ENCODE peak calls at places on chromosomes 12 and 14, in eight cellular contexts. S is cardiac fibroblast, Z is fibroblast of pulmonary artery, T is mammary epithelial cell, N is nephron progenitor cell, D is endothelial cell, M is stomach, J is pancreas. R is an unnamed sample.

GRCh38 chr12:233615-233968 is 19.6 kb upstream of the SLC6A12 start:
- DNase-seq in D (no peak), S (no peak), T (no peak), N (no peak), M (no peak), J (no peak), Z (no peak), R (no peak)

GRCh38 chr14:61250063-61250462 is 31.1 kb downstream of the TMEM30B start:
- DNase-seq in N (no peak), Z (no peak), M (no peak), J (no peak), S (no peak), T (no peak), D (no peak), R (no peak)

GRCh38 chr12:2854669-2855453 is 2.0 kb downstream of the TEX52 start:
- DNase-seq in N (no peak), M (no peak), S (no peak), Z (no peak), T (no peak), D (no peak), J (peak; percentile 92), R (no peak)

GRCh38 chr12:106428379-106428778 is 70.8 kb downstream of the POLR3B start:
- DNase-seq in Z (peak; percentile 80), J (no peak), M (peak; percentile 28), S (peak; percentile 88), N (no peak), D (no peak), T (no peak), R (no peak)

GRCh38 chr12:53122961-53123468 is 19.7 kb downstream of the SOAT2 start:
- DNase-seq in T (no peak), S (peak; percentile 22), J (no peak), M (no peak), N (no peak), D (no peak), Z (peak; percentile 65), R (no peak)

GRCh38 chr12:56833780-56834179 is 70.7 kb downstream of the HSD17B6 start:
- DNase-seq in S (no peak), N (no peak), M (no peak), J (no peak), Z (no peak), D (no peak), T (no peak), R (no peak)

GRCh38 chr12:96811083-96811482 is 96.0 kb upstream of the NEDD1 start:
- DNase-seq in D (no peak), J (no peak), S (peak; percentile 63), M (no peak), T (peak; percentile 73), Z (peak; percentile 90), N (no peak), R (no peak)

GRCh38 chr14:22691171-22691570 is 47.0 kb upstream of the OR6J1 start:
- DNase-seq in S (peak; percentile 53), D (no peak), N (no peak), J (no peak), Z (peak; percentile 66), M (no peak), T (no peak), R (no peak)

GRCh38 chr12:58668831-58669230 is 251.5 kb downstream of the LRIG3 start:
- DNase-seq in M (no peak), N (no peak), T (peak; percentile 33), Z (peak; percentile 1), S (no peak), J (no peak), D (no peak), R (no peak)

GRCh38 chr14:76227450-76228050 is 75.8 kb downstream of the GPATCH2L start:
- DNase-seq in J (no peak), T (peak; percentile 78), M (no peak), N (no peak), Z (peak; percentile 79), S (peak; percentile 58), D (no peak), R (no peak)

GRCh38 chr14:65600742-65601141 is 188.2 kb downstream of the FUT8 start:
- DNase-seq in T (no peak), Z (peak; percentile 15), J (no peak), S (no peak), D (no peak), M (no peak), N (no peak), R (no peak)

GRCh38 chr12:5872745-5873144 is 72.3 kb downstream of the ANO2 start:
- DNase-seq in S (no peak), M (no peak), D (no peak), Z (no peak), J (no peak), N (peak; percentile 11), T (no peak), R (no peak)

GRCh38 chr12:96015672-96016071 is 19.5 kb upstream of the HAL start:
- DNase-seq in T (peak; percentile 26), J (no peak), N (peak; percentile 29), S (peak; percentile 52), Z (peak; percentile 47), D (peak; percentile 45), M (peak; percentile 32), R (peak; percentile 47)

GRCh38 chr14:95273041-95273978 is 46.4 kb downstream of the CLMN start:
- DNase-seq in N (no peak), S (no peak), M (peak; percentile 50), Z (no peak), D (no peak), J (no peak), T (no peak), R (no peak)

DNA sequence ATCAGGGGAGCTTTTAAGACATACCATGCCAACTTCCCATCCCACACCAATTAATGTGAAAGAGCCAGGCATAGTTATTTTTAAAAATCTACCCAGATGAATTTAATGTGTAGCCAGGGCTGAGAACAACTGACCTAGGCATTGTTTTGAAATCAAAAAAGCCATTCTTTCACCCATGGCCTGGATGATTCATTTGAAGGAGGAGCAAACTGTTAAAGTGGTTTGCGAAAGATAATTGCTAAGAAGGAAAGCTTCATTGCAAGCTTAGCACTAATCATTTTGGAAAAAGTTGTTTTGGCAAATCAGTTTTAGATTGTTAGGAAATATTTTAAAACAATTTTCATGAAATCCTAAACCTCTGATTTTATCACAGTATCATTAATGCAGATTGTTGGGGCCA is 2.1 kb upstream of the GTSF1 start:
- DNase-seq in N (no peak), J (no peak), S (peak; percentile 67), M (no peak), T (peak; percentile 26), Z (peak; percentile 37), D (no peak), R (no peak)
- TF ChIP-seq CTCF in N (no peak), J (no peak), S (no peak), M (no peak), T (no peak), Z (no peak), D (no peak), R (no peak)

GRCh38 chr14:97178781-97179180 is 381.6 kb downstream of the VRK1 start:
- DNase-seq in Z (peak; percentile 1), J (no peak), N (no peak), T (no peak), D (no peak), S (peak; percentile 12), M (no peak), R (no peak)

GRCh38 chr14:97177016-97177415 is 379.8 kb downstream of the VRK1 start:
- DNase-seq in T (peak; percentile 9), N (no peak), D (peak; percentile 15), Z (no peak), S (no peak), J (no peak), M (no peak), R (no peak)

GRCh38 chr14:97179573-97179972 is 382.4 kb downstream of the VRK1 start:
- DNase-seq in M (no peak), D (no peak), S (no peak), Z (no peak), J (no peak), T (no peak), N (no peak), R (no peak)

GRCh38 chr14:97177635-97178034 is 380.5 kb downstream of the VRK1 start:
- DNase-seq in Z (no peak), S (no peak), N (no peak), D (peak; percentile 11), M (no peak), J (no peak), T (no peak), R (no peak)

GRCh38 chr14:97180304-97181200 is 383.4 kb downstream of the VRK1 start:
- DNase-seq in S (peak; percentile 3), D (no peak), M (no peak), T (no peak), Z (peak; percentile 4), N (no peak), J (no peak), R (no peak)
- TF ChIP-seq CTCF in S (no peak), D (no peak), M (no peak), T (no peak), Z (no peak), N (no peak), J (no peak), R (no peak)

GRCh38 chr14:89307409-89307808 is 109.6 kb downstream of the FOXN3 start:
- DNase-seq in T (no peak), S (no peak), M (no peak), N (no peak), J (no peak), D (no peak), Z (no peak), R (no peak)

GRCh38 chr14:89303452-89304435 is 113.3 kb downstream of the FOXN3 start:
- DNase-seq in T (peak; percentile 3), D (no peak), N (peak; percentile 14), M (peak; percentile 36), Z (peak; percentile 85), S (peak; percentile 90), J (no peak), R (no peak)

GRCh38 chr14:89302396-89302950 is 114.6 kb downstream of the FOXN3 start:
- DNase-seq in J (no peak), S (no peak), D (no peak), T (no peak), Z (no peak), N (no peak), M (no peak), R (no peak)

GRCh38 chr14:89308232-89308959 is 108.6 kb downstream of the FOXN3 start:
- DNase-seq in N (no peak), J (no peak), Z (no peak), T (no peak), M (no peak), D (no peak), S (peak; percentile 35), R (no peak)

GRCh38 chr14:89304972-89305703 is 111.9 kb downstream of the FOXN3 start:
- DNase-seq in S (peak; percentile 89), D (no peak), N (no peak), M (no peak), J (no peak), T (no peak), Z (peak; percentile 77), R (no peak)
- TF ChIP-seq CTCF in S (no peak), D (no peak), N (no peak), M (no peak), J (no peak), T (no peak), Z (no peak), R (no peak)

GRCh38 chr12:31246470-31246850 is 79.5 kb downstream of the SINHCAF start:
- DNase-seq in J (no peak), Z (peak; percentile 35), D (no peak), N (no peak), T (peak; percentile 85), M (no peak), S (peak; percentile 54), R (no peak)

GRCh38 chr12:31248815-31249214 is 77.1 kb downstream of the SINHCAF start:
- DNase-seq in D (no peak), N (no peak), J (no peak), S (no peak), T (no peak), Z (no peak), M (no peak), R (no peak)

GRCh38 chr12:31245822-31246469 is 80.0 kb downstream of the SINHCAF start:
- DNase-seq in D (no peak), M (no peak), Z (peak; percentile 30), T (no peak), N (peak; percentile 28), J (peak; percentile 36), S (peak; percentile 19), R (no peak)

GRCh38 chr12:31250179-31250578 is 75.8 kb downstream of the SINHCAF start:
- DNase-seq in S (no peak), D (no peak), M (no peak), N (no peak), T (no peak), J (peak; percentile 20), Z (no peak), R (no peak)
- TF ChIP-seq CTCF in S (no peak), D (no peak), M (no peak), N (no peak), T (no peak), J (no peak), Z (no peak), R (no peak)

R was measured in glutamatergic neuron.